ENCODE peak calls at places on chromosomes 6 and 20, in six cellular contexts. One of them, this sample, is unnamed.

GRCh38 chr6:146028250-146028789 is 542 bp upstream of the GRM1 start:
- DNase-seq in coronary artery: no peak
- DNase-seq in uterus: peak
- DNase-seq in astrocyte: peak
- DNase-seq in fibroblast of lung: peak
- DNase-seq in stomach: peak
- DNase-seq in this sample: peak

GRCh38 chr20:50285376-50286173 is 94.9 kb downstream of the CEBPB start:
- DNase-seq in coronary artery: no peak
- DNase-seq in uterus: peak
- DNase-seq in astrocyte: peak
- DNase-seq in fibroblast of lung: peak
- DNase-seq in stomach: no peak
- DNase-seq in this sample: peak

GRCh38 chr6:90458353-90459224 is 128.3 kb downstream of the MAP3K7 start:
- DNase-seq in coronary artery: no peak
- DNase-seq in uterus: no peak
- DNase-seq in astrocyte: peak
- DNase-seq in fibroblast of lung: peak
- DNase-seq in stomach: no peak
- DNase-seq in this sample: no peak

GRCh38 chr6:24283043-24283985 is 74.5 kb downstream of the DCDC2 start:
- DNase-seq in coronary artery: no peak
- DNase-seq in uterus: peak
- DNase-seq in astrocyte: peak
- DNase-seq in fibroblast of lung: peak
- DNase-seq in stomach: peak
- DNase-seq in this sample: peak

GRCh38 chr20:22274330-22274729 is 310.0 kb downstream of the FOXA2 start:
- DNase-seq in coronary artery: no peak
- DNase-seq in uterus: no peak
- DNase-seq in astrocyte: no peak
- DNase-seq in fibroblast of lung: no peak
- DNase-seq in stomach: no peak
- DNase-seq in this sample: no peak

GRCh38 chr20:41499961-41500725 is 118.0 kb downstream of the CHD6 start:
- DNase-seq in coronary artery: no peak
- DNase-seq in uterus: no peak
- DNase-seq in astrocyte: peak
- DNase-seq in fibroblast of lung: peak
- DNase-seq in stomach: no peak
- DNase-seq in this sample: peak

GRCh38 chr6:30810813-30811329 is 66.5 kb upstream of the IER3 start:
- DNase-seq in coronary artery: no peak
- DNase-seq in uterus: no peak
- DNase-seq in astrocyte: no peak
- DNase-seq in fibroblast of lung: no peak
- DNase-seq in stomach: peak
- DNase-seq in this sample: no peak

GRCh38 chr6:26159417-26160273 is 72.4 kb downstream of the HFE start:
- DNase-seq in coronary artery: no peak
- DNase-seq in uterus: no peak
- DNase-seq in astrocyte: peak
- DNase-seq in fibroblast of lung: peak
- DNase-seq in stomach: no peak
- DNase-seq in this sample: peak

GRCh38 chr6:25012657-25013056 is 76.9 kb upstream of the RIPOR2 start:
- DNase-seq in coronary artery: no peak
- DNase-seq in uterus: no peak
- DNase-seq in astrocyte: peak
- DNase-seq in fibroblast of lung: peak
- DNase-seq in stomach: no peak
- DNase-seq in this sample: peak

GRCh38 chr6:13496508-13497180 is 9.2 kb upstream of the GFOD1 start:
- DNase-seq in coronary artery: no peak
- DNase-seq in uterus: no peak
- DNase-seq in astrocyte: no peak
- DNase-seq in fibroblast of lung: peak
- DNase-seq in stomach: no peak
- DNase-seq in this sample: no peak

GRCh38 chr6:150967910-150968309 is 102.4 kb downstream of the MTHFD1L start:
- DNase-seq in coronary artery: no peak
- DNase-seq in uterus: no peak
- DNase-seq in astrocyte: no peak
- DNase-seq in fibroblast of lung: peak
- DNase-seq in stomach: no peak
- DNase-seq in this sample: no peak

GRCh38 chr6:43972915-43973304 is 154.3 kb downstream of the MRPL14 start:
- DNase-seq in coronary artery: peak
- DNase-seq in uterus: peak
- DNase-seq in astrocyte: peak
- DNase-seq in fibroblast of lung: peak
- DNase-seq in stomach: peak
- DNase-seq in this sample: peak

GRCh38 chr6:78484181-78485064 is 382.9 kb upstream of the IRAK1BP1 start:
- DNase-seq in coronary artery: no peak
- DNase-seq in uterus: no peak
- DNase-seq in astrocyte: no peak
- DNase-seq in fibroblast of lung: no peak
- DNase-seq in stomach: no peak
- DNase-seq in this sample: no peak

GRCh38 chr6:154276810-154277577 is 79.6 kb downstream of the IPCEF1 start:
- DNase-seq in coronary artery: no peak
- DNase-seq in uterus: no peak
- DNase-seq in astrocyte: peak
- DNase-seq in fibroblast of lung: peak
- DNase-seq in stomach: no peak
- DNase-seq in this sample: no peak

GRCh38 chr6:29627762-29628418 is 5.1 kb downstream of the GABBR1 start:
- DNase-seq in coronary artery: peak
- DNase-seq in uterus: peak
- DNase-seq in astrocyte: peak
- DNase-seq in fibroblast of lung: peak
- DNase-seq in stomach: peak
- DNase-seq in this sample: peak

DNA sequence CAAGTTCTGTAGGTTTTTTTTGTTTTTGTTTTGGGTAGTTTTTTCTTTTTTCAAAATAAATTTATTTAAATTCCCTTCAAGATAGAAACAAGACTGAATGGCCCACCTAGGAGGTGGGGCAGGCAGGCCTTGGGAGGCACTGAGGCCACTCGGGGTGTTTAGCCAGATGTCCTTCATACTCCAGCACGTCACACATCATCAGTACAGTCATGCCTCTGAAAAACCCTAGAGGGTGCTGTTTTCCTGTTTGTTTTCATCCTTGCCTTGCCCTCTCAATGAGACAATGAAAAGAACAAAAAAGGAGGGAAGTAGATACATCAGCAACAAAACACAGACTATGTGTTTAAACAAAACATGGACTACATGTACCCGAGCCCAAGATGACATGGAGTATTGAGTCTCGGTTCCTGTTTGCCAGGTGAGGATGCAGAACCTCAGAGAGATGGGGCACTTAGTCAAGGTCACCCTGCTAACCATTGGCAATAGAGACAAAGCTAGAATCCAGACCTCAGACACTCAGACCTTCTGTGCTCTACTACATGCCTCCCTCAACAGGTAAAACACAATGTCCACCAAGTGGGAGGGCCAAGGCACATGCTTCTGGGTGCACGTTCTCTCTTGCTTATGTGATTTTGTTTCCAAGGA is 26.8 kb upstream of the CLIC5 start:
- DNase-seq in coronary artery: no peak
- DNase-seq in uterus: no peak
- DNase-seq in astrocyte: peak
- DNase-seq in fibroblast of lung: peak
- DNase-seq in stomach: no peak
- DNase-seq in this sample: peak
- TF ChIP-seq CTCF in coronary artery: peak
- TF ChIP-seq CTCF in uterus: peak
- TF ChIP-seq CTCF in astrocyte: peak
- TF ChIP-seq CTCF in fibroblast of lung: peak
- TF ChIP-seq CTCF in stomach: no peak
- TF ChIP-seq CTCF in this sample: peak

GRCh38 chr20:39190666-39191570 is 228.8 kb downstream of the DHX35 start:
- DNase-seq in coronary artery: no peak
- DNase-seq in uterus: no peak
- DNase-seq in astrocyte: peak
- DNase-seq in fibroblast of lung: peak
- DNase-seq in stomach: no peak
- DNase-seq in this sample: peak

DNA sequence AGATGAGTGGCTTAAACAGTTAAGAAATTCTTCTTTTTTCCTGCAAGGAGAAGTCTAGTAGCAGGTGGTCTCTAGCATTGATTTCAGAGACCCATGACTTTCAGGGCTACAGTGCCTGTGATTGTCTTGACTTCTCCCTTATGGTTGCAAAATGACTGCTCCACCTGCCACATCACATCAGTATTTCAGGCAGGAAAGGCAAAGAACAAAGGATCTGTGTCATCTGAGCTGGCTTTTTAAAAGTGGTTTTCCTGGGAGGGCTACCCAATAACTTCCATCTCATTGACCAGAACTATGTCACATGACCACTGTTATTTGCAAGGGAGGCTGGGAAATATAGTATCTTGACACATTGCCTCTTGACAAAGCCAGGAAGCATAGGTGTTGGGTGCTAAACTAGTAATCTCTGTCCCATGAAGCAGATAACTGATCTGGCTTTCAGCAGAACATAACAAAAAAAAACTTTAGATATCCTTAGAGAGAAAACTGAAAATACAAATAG is 226.2 kb downstream of the DHX35 start:
- DNase-seq in coronary artery: no peak
- DNase-seq in uterus: no peak
- DNase-seq in astrocyte: no peak
- DNase-seq in fibroblast of lung: no peak
- DNase-seq in stomach: no peak
- DNase-seq in this sample: no peak
- TF ChIP-seq CTCF in coronary artery: no peak
- TF ChIP-seq CTCF in uterus: no peak
- TF ChIP-seq CTCF in astrocyte: no peak
- TF ChIP-seq CTCF in fibroblast of lung: no peak
- TF ChIP-seq CTCF in stomach: no peak
- TF ChIP-seq CTCF in this sample: no peak

GRCh38 chr6:125154184-125155135 is 887 bp downstream of the TPD52L1 start:
- DNase-seq in coronary artery: peak
- DNase-seq in uterus: peak
- DNase-seq in astrocyte: peak
- DNase-seq in fibroblast of lung: peak
- DNase-seq in stomach: no peak
- DNase-seq in this sample: no peak

GRCh38 chr6:125156496-125156895 is 2.9 kb downstream of the TPD52L1 start:
- DNase-seq in coronary artery: no peak
- DNase-seq in uterus: no peak
- DNase-seq in astrocyte: no peak
- DNase-seq in fibroblast of lung: no peak
- DNase-seq in stomach: no peak
- DNase-seq in this sample: no peak

GRCh38 chr6:125155344-125155743 is 1.8 kb downstream of the TPD52L1 start:
- DNase-seq in coronary artery: no peak
- DNase-seq in uterus: no peak
- DNase-seq in astrocyte: no peak
- DNase-seq in fibroblast of lung: no peak
- DNase-seq in stomach: no peak
- DNase-seq in this sample: no peak

GRCh38 chr6:125157280-125157679 is 3.7 kb downstream of the TPD52L1 start:
- DNase-seq in coronary artery: no peak
- DNase-seq in uterus: no peak
- DNase-seq in astrocyte: no peak
- DNase-seq in fibroblast of lung: no peak
- DNase-seq in stomach: no peak
- DNase-seq in this sample: no peak

DNA sequence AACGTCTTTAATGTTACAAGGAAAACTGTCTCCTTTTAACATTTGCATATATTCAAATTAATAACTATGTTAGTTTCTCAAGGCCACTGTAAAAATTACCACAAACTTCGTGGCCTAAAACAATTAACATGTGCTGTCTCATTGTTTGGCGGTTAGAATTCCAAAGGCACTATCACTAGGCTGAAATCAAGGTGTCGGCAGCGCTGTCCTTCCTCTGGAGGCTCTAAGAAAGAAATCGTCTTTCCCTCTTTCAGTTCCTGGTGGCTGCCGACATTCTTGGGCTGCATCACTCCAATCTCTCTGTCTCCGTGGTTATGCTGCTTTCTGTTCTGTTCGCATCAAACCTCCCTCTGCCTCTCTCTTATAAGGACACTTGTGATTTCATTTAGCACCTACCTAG is 4.2 kb downstream of the TPD52L1 start:
- DNase-seq in coronary artery: no peak
- DNase-seq in uterus: no peak
- DNase-seq in astrocyte: no peak
- DNase-seq in fibroblast of lung: no peak
- DNase-seq in stomach: no peak
- DNase-seq in this sample: no peak
- TF ChIP-seq CTCF in coronary artery: no peak
- TF ChIP-seq CTCF in uterus: no peak
- TF ChIP-seq CTCF in astrocyte: no peak
- TF ChIP-seq CTCF in fibroblast of lung: no peak
- TF ChIP-seq CTCF in stomach: no peak
- TF ChIP-seq CTCF in this sample: no peak

GRCh38 chr20:46089338-46090094 is at the start of gene NCOA5:
- DNase-seq in coronary artery: peak
- DNase-seq in uterus: peak
- DNase-seq in astrocyte: peak
- DNase-seq in fibroblast of lung: peak
- DNase-seq in stomach: peak
- DNase-seq in this sample: peak
- TF ChIP-seq CTCF in coronary artery: no peak
- TF ChIP-seq CTCF in uterus: peak
- TF ChIP-seq CTCF in astrocyte: no peak
- TF ChIP-seq CTCF in fibroblast of lung: peak
- TF ChIP-seq CTCF in stomach: no peak
- TF ChIP-seq CTCF in this sample: peak